ENCODE peak calls at places on chromosomes 1 and 21, in eight cellular contexts. X is T-cell; K is kidney tubule cell; I is NCI-H1105 treated with DMSO at 0.1 percent for 48 hours; S is posterior vena cava; V is progenitor cell of endocrine pancreas; Q is activated naive CD8-positive, alpha-beta T cell treated with anti-CD3 and anti-CD28 coated beads for 36 hours; O is Calu3. R is an unnamed sample.

GRCh38 chr21:20946701-20947100 is 51.5 kb upstream of the NCAM2 start:
- DNase-seq in X (no peak), K (no peak), I (no peak), S (no peak), V (no peak), Q (no peak), O (no peak), R (no peak)

GRCh38 chr1:207644852-207645631 is at the start of gene CR1L:
- DNase-seq in X (peak; percentile 66), K (peak; percentile 75), I (no peak), S (peak; percentile 93), V (no peak), Q (peak; percentile 86), O (peak; percentile 91), R (no peak)

GRCh38 chr1:68199603-68200002 is 32.7 kb downstream of the WLS start:
- DNase-seq in X (no peak), K (no peak), I (no peak), S (no peak), V (no peak), Q (no peak), O (no peak), R (no peak)

GRCh38 chr21:18191139-18191538 is 53.5 kb upstream of the CHODL start:
- DNase-seq in X (no peak), K (no peak), I (no peak), S (no peak), V (no peak), Q (no peak), O (no peak), R (no peak)

GRCh38 chr1:205593967-205594366 is 37.8 kb downstream of the ELK4 start:
- DNase-seq in X (no peak), K (no peak), I (no peak), S (no peak), V (no peak), Q (no peak), O (no peak), R (no peak)

GRCh38 chr1:237864338-237865244 is 26.1 kb downstream of the ZP4 start:
- DNase-seq in X (no peak), K (peak; percentile 89), I (peak; percentile 31), S (peak; percentile 82), V (peak; percentile 70), Q (peak; percentile 19), O (peak; percentile 85), R (no peak)

GRCh38 chr1:100438789-100439188 is 86.5 kb downstream of the CDC14A start:
- DNase-seq in X (no peak), K (no peak), I (no peak), S (no peak), V (no peak), Q (no peak), O (no peak), R (no peak)

GRCh38 chr21:23026878-23027277 is 2028.7 kb downstream of the NCAM2 start:
- DNase-seq in X (no peak), K (no peak), I (peak; percentile 80), S (no peak), V (no peak), Q (no peak), O (no peak), R (no peak)

GRCh38 chr1:228866498-228866897 is 131.2 kb downstream of the RHOU start:
- DNase-seq in X (no peak), K (no peak), I (no peak), S (no peak), V (no peak), Q (no peak), O (no peak), R (no peak)